ENCODE peak calls at places on chromosomes 12 and 14, in five cellular contexts. V is PC-3, R is MM.1S, M is hepatocyte, G is SK-N-SH. N is an unnamed sample. For H3K4me1, the result is how much of the 10 kb centered on the place peaks cover.

GRCh38 chr12:119068129-119068856 is 87.0 kb downstream of the SRRM4 start:
- DNase-seq in G (no peak), R (no peak), M (no peak), V (no peak), N (no peak)

GRCh38 chr12:128823216-128823915 is 392 bp downstream of the SLC15A4 start:
- DNase-seq in R (peak), V (peak), G (no peak), M (peak), N (no peak)

GRCh38 chr14:73462078-73462715 is 3.9 kb upstream of the NUMB start:
- DNase-seq in M (peak), G (peak), V (no peak), R (no peak), N (no peak)

GRCh38 chr14:100383727-100384158 is 60.6 kb downstream of the SLC25A47 start:
- DNase-seq in R (peak), V (peak), M (peak), G (peak), N (peak)

GRCh38 chr12:116863275-116863767 is 17.9 kb downstream of the HRK start:
- DNase-seq in V (peak), M (peak), R (no peak), G (peak), N (peak)

GRCh38 chr12:57299514-57300016 is 48.6 kb upstream of the STAC3 start:
- DNase-seq in R (no peak), V (peak), M (no peak), G (no peak), N (no peak)

GRCh38 chr14:89899917-89900680 is 54.4 kb downstream of the EFCAB11 start:
- DNase-seq in G (peak), M (peak), V (peak), R (peak), N (peak)

GRCh38 chr12:124369901-124370378 is 75.0 kb downstream of the RFLNA start:
- DNase-seq in M (no peak), V (no peak), R (no peak), G (peak), N (no peak)

GRCh38 chr12:125187780-125188741 is 122.8 kb downstream of the AACS start:
- DNase-seq in G (no peak), V (peak), M (no peak), R (no peak), N (no peak)

GRCh38 chr14:52443506-52443905 is 108.8 kb downstream of the TXNDC16 start:
- DNase-seq in G (no peak), R (no peak), V (no peak), M (no peak), N (no peak)

GRCh38 chr12:118060301-118061010 is 523 bp downstream of the WSB2 start:
- DNase-seq in R (no peak), V (peak), M (peak), G (no peak), N (no peak)

GRCh38 chr12:9798008-9798619 is 29.2 kb upstream of the KLRF1 start:
- DNase-seq in M (peak), V (peak), R (peak), G (no peak), N (peak)

GRCh38 chr14:67994561-67994960 is 175.0 kb downstream of the RAD51B start:
- DNase-seq in M (no peak), R (no peak), V (no peak), G (no peak), N (no peak)

GRCh38 chr12:10562306-10562933 is 51.0 kb downstream of the MAGOHB start:
- DNase-seq in M (peak), R (peak), V (peak), G (peak), N (peak)

GRCh38 chr14:61736751-61737150 is 25.5 kb upstream of the SNAPC1 start:
- DNase-seq in G (no peak), V (peak), R (no peak), M (no peak), N (no peak)

GRCh38 chr14:68248481-68249255 is 429.1 kb downstream of the RAD51B start:
- DNase-seq in M (peak), G (peak), R (peak), V (peak), N (peak)

GRCh38 chr12:74963867-74964331 is 245.7 kb downstream of the KCNC2 start:
- DNase-seq in M (peak), V (no peak), G (no peak), R (no peak), N (no peak)

GRCh38 chr12:12704593-12705230 is 8.7 kb upstream of the GPR19 start:
- DNase-seq in V (peak), G (peak), R (peak), M (peak), N (peak)

GRCh38 chr12:124279315-124279714 is 15.6 kb upstream of the RFLNA start:
- DNase-seq in G (no peak), M (no peak), R (no peak), V (no peak), N (no peak)

GRCh38 chr14:104171029-104171697 is 32.8 kb downstream of the KIF26A start:
- DNase-seq in G (no peak), M (peak), R (no peak), V (peak), N (no peak)

GRCh38 chr14:71266994-71267636 is 359.9 kb downstream of the PCNX1 start:
- DNase-seq in R (no peak), G (no peak), M (no peak), V (peak), N (no peak)

GRCh38 chr14:97446087-97446486 is 648.9 kb downstream of the VRK1 start:
- DNase-seq in G (no peak), R (no peak), V (no peak), M (no peak), N (no peak)

GRCh38 chr14:101541063-101541462 is 20.2 kb upstream of the DIO3 start:
- DNase-seq in M (no peak), V (no peak), G (no peak), R (no peak), N (no peak)

GRCh38 chr12:114213055-114213561 is 192.8 kb downstream of the TBX5 start:
- DNase-seq in G (no peak), M (no peak), V (peak), R (no peak), N (no peak)

GRCh38 chr12:124621296-124621660 is 53.9 kb upstream of the NCOR2 start:
- DNase-seq in M (peak), G (no peak), R (no peak), V (no peak), N (no peak)

GRCh38 chr12:115407723-115408122 is 723.7 kb upstream of the TBX3 start:
- DNase-seq in M (no peak), R (no peak), V (no peak), G (no peak), N (no peak)

GRCh38 chr12:54426690-54427089 is 7.6 kb upstream of the ITGA5 start:
- DNase-seq in G (no peak), M (no peak), R (no peak), V (no peak), N (no peak)

GRCh38 chr12:95102916-95103671 is 29.7 kb upstream of the NR2C1 start:
- DNase-seq in R (no peak), V (peak), M (peak), G (no peak), N (peak)

GRCh38 chr14:26180221-26180620 is 417.6 kb downstream of the NOVA1 start:
- DNase-seq in V (no peak), M (no peak), G (no peak), R (no peak), N (no peak)

GRCh38 chr12:89073027-89073398 is 279.3 kb downstream of the DUSP6 start:
- DNase-seq in G (no peak), R (no peak), V (peak), M (no peak), N (no peak)

GRCh38 chr12:82651489-82651888 is 35.2 kb upstream of the TMTC2 start:
- DNase-seq in V (peak), G (no peak), R (no peak), M (no peak), N (no peak)

GRCh38 chr14:87966816-87967215 is 26.2 kb downstream of the GALC start:
- DNase-seq in V (peak), M (no peak), G (no peak), R (no peak), N (no peak)

GRCh38 chr12:47828967-47829482 is 9.3 kb upstream of the HDAC7 start:
- DNase-seq in R (no peak), M (peak), G (peak), V (peak), N (no peak)

GRCh38 chr14:94559638-94560290 is 1.5 kb upstream of the SERPINA4 start:
- DNase-seq in V (no peak), M (no peak), R (no peak), G (no peak), N (no peak)

GRCh38 chr14:60632257-60632656 is 17.0 kb downstream of the SIX1 start:
- DNase-seq in R (peak), G (no peak), M (no peak), V (no peak), N (no peak)
- H3K4me1 ChIP-seq in R (under half), G (under half), M (under half), V (under half), N (under half)

DNA sequence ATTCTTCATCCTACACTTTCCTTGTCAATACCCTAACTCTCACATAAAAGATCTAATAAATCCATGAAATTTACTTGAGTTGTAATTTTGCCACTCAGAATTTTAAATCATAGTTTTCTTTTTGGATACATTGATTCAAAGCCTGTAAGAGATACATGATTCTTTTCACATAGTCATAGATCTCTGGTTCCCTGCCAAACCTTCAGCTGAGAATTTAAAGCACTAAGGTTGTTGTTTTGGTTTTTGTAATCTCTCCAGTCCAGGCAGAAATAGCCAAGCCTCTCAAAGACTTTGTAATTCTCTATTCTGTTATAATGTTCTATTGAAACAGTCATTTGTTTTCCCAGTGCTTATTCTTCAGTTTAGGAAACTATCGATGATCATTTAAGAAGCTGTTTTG is 273.9 kb downstream of the TRHDE start:
- DNase-seq in M (no peak), G (no peak), R (no peak), V (no peak), N (no peak)
- TF ChIP-seq EZH2phosphoT487 in M (no peak), G (no peak), R (no peak), V (no peak), N (no peak)

DNA sequence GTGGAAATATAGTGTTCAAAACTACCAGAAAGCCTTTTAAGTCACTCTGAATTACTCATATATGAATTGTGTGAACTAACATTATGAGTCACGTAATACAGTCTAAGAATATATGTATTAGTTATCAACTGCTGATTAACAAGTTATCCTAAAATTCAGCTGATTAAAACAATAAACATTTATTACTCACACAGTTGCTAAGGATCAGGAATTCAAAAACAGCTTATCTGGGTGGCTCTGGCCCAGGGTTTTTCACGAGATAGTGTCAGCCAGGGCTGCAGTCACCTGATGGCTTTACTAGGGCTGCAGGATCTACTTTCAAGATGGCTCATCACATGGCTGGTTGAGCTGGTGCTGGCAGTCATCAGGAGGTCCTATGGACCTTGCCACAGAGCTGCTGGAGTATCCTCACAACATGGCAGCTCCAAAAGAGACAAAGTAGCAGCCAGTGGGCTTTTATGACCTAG is 36.5 kb downstream of the CORO1C start:
- DNase-seq in R (no peak), V (peak), M (peak), G (no peak), N (no peak)
- H3K4me1 ChIP-seq in R (under half), V (half or more), M (under half), G (half or more), N (under half)

GRCh38 chr12:26712892-26713291 is 120.1 kb downstream of the ITPR2 start:
- DNase-seq in V (no peak), M (no peak), R (no peak), G (no peak), N (no peak)
- TF ChIP-seq EZH2phosphoT487 in V (no peak), M (no peak), R (no peak), G (no peak), N (no peak)

GRCh38 chr12:113090740-113091139 is 34.2 kb downstream of the DTX1 start:
- DNase-seq in R (no peak), M (no peak), V (no peak), G (no peak), N (no peak)
- H3K4me1 ChIP-seq in R (under half), M (under half), V (under half), G (under half), N (half or more)

GRCh38 chr12:16100206-16100605 is 177.3 kb downstream of the SLC15A5 start:
- DNase-seq in G (no peak), R (no peak), M (no peak), V (no peak), N (no peak)
- TF ChIP-seq EZH2phosphoT487 in G (no peak), R (no peak), M (no peak), V (no peak), N (no peak)

GRCh38 chr12:110065540-110065939 is 17.2 kb upstream of the C12orf76 start:
- DNase-seq in M (no peak), R (no peak), G (no peak), V (no peak), N (no peak)

GRCh38 chr12:110071967-110072366 is 23.6 kb upstream of the C12orf76 start:
- DNase-seq in G (no peak), R (no peak), V (no peak), M (no peak), N (no peak)

GRCh38 chr12:110068654-110069053 is 20.3 kb upstream of the C12orf76 start:
- DNase-seq in G (no peak), V (no peak), M (no peak), R (no peak), N (no peak)

GRCh38 chr12:110071504-110071903 is 23.2 kb upstream of the C12orf76 start:
- DNase-seq in G (no peak), R (no peak), V (no peak), M (no peak), N (no peak)

GRCh38 chr12:110067531-110067930 is 19.2 kb upstream of the C12orf76 start:
- DNase-seq in M (no peak), R (no peak), V (no peak), G (no peak), N (no peak)
- H3K4me1 ChIP-seq in M (under half), R (under half), V (under half), G (under half), N (under half)

DNA sequence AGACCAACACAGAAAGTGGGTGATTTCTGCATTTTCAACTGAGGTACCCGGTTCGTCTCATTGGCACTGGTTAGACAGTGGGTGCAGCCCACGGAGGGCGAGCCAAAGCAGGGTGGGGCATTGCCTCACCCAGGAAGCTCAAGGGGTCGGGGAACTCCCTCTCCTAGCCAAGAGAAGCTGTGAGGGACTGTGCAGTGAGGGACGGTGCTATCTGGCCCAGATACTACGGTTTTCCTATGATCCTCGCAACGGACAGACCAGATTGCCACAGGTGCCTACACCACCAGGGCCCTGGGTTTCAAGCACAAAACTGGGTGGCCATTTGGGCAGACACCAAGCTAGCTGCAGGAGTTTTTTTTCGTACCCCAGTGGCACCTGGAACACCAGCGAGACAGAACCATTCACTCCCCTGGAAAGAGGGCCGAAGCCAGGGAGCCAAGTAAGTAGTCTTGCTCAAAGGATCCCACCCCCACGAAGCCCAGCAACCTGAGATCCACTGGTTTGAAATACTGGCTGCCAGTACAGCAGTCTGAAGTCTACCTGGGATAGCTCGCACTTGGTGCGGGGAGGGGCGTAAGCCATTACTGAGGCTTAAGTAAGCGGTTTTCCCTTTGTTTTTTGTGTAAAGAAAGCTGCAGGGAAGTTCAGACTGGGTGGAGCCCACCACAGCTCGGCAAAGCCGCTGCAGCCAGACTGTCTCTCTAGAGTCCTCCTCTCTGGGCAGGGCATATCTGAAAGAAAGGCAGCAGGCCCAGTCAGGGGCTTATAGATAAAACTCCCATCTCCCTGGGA is 25.5 kb upstream of the NAA30 start:
- DNase-seq in V (no peak), R (no peak), M (peak), G (no peak), N (no peak)
- TF ChIP-seq EZH2phosphoT487 in V (no peak), R (no peak), M (no peak), G (no peak), N (no peak)